ENCODE peak calls at places on chromosomes 1 and 21, in four cellular contexts. H is astrocyte of the spinal cord; Y is CD4-positive, alpha-beta T cell; E is mesothelial cell of epicardium. C is an unnamed sample.

GRCh38 chr21:25735895-25736597 is 1.3 kb downstream of the GABPA start:
- DNase-seq in H (peak; percentile 67), Y (no peak), E (no peak), C (no peak)

GRCh38 chr1:87329051-87329755 is 523 bp downstream of the LMO4 start:
- DNase-seq in H (peak; percentile 67), Y (peak; percentile 13), E (peak; percentile 39), C (peak; percentile 42)

GRCh38 chr1:220701974-220702373 is 11.8 kb downstream of the C1orf115 start:
- DNase-seq in H (no peak), Y (no peak), E (no peak), C (no peak)

GRCh38 chr1:45566722-45567121 is 16.1 kb downstream of the AKR1A1 start:
- DNase-seq in H (no peak), Y (no peak), E (no peak), C (no peak)

GRCh38 chr1:241225741-241226140 is 131.3 kb downstream of the RGS7 start:
- DNase-seq in H (no peak), Y (no peak), E (no peak), C (no peak)

GRCh38 chr1:15383810-15384209 is 25.9 kb upstream of the EFHD2 start:
- DNase-seq in H (no peak), Y (no peak), E (no peak), C (no peak)

GRCh38 chr1:2376261-2376741 is 15.1 kb downstream of the MORN1 start:
- DNase-seq in H (no peak), Y (no peak), E (no peak), C (no peak)

GRCh38 chr1:79547514-79547913 is 541.0 kb upstream of the ADGRL4 start:
- DNase-seq in H (no peak), Y (no peak), E (no peak), C (no peak)

GRCh38 chr1:15705184-15705566 is 21.1 kb downstream of the PLEKHM2 start:
- DNase-seq in H (no peak), Y (no peak), E (no peak), C (no peak)

GRCh38 chr1:19425643-19426245 is 59.6 kb downstream of the CAPZB start:
- DNase-seq in H (no peak), Y (no peak), E (no peak), C (no peak)

GRCh38 chr21:33861125-33861524 is 54.5 kb downstream of the ATP5PO start:
- DNase-seq in H (no peak), Y (no peak), E (no peak), C (no peak)

GRCh38 chr1:5993553-5994510 is 1.6 kb upstream of the NPHP4 start:
- DNase-seq in H (no peak), Y (no peak), E (no peak), C (no peak)

GRCh38 chr1:201999625-202000238 is 10.7 kb upstream of the ELF3 start:
- DNase-seq in H (peak; percentile 40), Y (no peak), E (no peak), C (no peak)

GRCh38 chr1:17615157-17615556 is 75.7 kb downstream of the ARHGEF10L start:
- DNase-seq in H (no peak), Y (no peak), E (no peak), C (no peak)

GRCh38 chr1:17615959-17616358 is 76.5 kb downstream of the ARHGEF10L start:
- DNase-seq in H (no peak), Y (no peak), E (no peak), C (no peak)

GRCh38 chr1:17618558-17619247 is 79.2 kb downstream of the ARHGEF10L start:
- DNase-seq in H (no peak), Y (no peak), E (no peak), C (no peak)

GRCh38 chr1:17617787-17618557 is 78.5 kb downstream of the ARHGEF10L start:
- DNase-seq in H (peak; percentile 31), Y (no peak), E (no peak), C (no peak)

GRCh38 chr1:17616731-17617279 is 77.3 kb downstream of the ARHGEF10L start:
- DNase-seq in H (no peak), Y (no peak), E (no peak), C (no peak)
- TF ChIP-seq CTCF in H (no peak), Y (no peak), E (no peak), C (no peak)

GRCh38 chr1:176878750-176879536 is 285.6 kb downstream of the ASTN1 start:
- DNase-seq in H (no peak), Y (no peak), E (no peak), C (no peak)
- TF ChIP-seq CTCF in H (peak; percentile 8), Y (no peak), E (no peak), C (no peak)

DNA sequence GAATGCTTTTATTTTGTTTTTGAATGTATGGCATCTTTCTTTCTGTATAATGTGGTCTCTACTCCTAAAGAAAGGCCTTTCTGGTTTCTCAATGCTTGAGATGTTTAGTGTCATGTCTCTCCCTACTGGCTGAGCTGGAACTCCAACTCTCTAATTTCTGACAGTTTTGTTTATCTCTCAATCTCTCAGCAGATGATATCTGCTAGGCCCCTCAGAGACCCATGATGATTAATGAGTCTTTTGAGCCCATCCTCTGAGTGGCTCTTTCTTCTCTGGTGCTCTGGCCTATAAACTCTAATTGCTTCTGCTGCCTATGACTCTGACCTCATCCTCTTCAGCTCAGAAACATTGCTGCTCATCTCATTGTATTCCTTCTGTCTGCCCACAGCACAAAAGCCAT is 46.6 kb downstream of the CRB1 start:
- DNase-seq in H (no peak), Y (no peak), E (no peak), C (no peak)
- TF ChIP-seq CTCF in H (no peak), Y (no peak), E (no peak), C (no peak)

DNA sequence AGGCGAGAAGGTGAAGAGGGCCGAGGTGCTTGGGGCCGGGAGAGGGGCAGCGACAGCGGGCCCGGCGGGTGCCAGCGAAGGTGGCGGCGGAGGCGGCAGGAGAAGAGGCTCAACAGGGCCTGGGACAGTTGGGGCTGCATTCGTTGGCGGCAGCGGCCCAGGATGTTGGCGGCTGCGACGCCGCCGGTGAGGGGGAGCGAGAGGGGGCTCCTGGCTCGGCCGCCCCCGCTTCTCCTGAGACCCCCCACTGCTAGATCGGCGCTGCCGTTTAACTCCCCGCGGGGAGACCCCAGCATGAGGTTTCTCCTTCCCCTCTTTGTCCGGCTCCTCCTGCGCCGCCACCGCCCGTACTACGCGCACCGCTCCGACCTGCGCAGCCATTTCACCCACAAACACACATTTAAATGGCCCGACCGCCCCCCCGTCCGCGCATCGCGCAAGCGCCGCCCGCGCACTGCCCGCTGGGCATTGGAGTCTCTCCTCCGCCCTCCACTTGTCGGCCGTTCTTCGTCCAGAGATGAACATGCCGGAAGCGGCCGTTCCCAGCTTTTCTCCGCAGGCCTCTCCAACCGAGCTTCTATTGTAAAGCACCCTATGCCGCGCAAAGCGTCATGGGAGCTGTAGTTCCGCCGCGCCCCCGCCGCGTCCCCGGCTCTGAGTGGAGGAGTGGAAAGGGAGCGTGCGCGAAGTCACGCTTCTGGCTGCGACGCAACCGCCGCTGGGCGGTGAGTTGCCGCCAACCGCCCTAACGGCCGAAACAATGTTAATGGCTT is at the start of gene RSBN1:
- DNase-seq in H (peak; percentile 100), Y (peak; percentile 99), E (peak; percentile 93), C (peak; percentile 94)
- TF ChIP-seq CTCF in H (no peak), Y (peak; percentile 15), E (no peak), C (no peak)

GRCh38 chr1:36562181-36562685 is 79.5 kb upstream of the CSF3R start:
- DNase-seq in H (no peak), Y (no peak), E (no peak), C (no peak)

GRCh38 chr1:36561365-36561731 is 78.6 kb upstream of the CSF3R start:
- DNase-seq in H (no peak), Y (no peak), E (no peak), C (no peak)

GRCh38 chr1:36567601-36568341 is 85.1 kb upstream of the CSF3R start:
- DNase-seq in H (no peak), Y (no peak), E (no peak), C (no peak)

GRCh38 chr1:36570016-36570415 is 87.3 kb upstream of the CSF3R start:
- DNase-seq in H (no peak), Y (no peak), E (no peak), C (no peak)

GRCh38 chr1:36565576-36566501 is 83.1 kb upstream of the CSF3R start:
- DNase-seq in H (no peak), Y (no peak), E (no peak), C (no peak)
- TF ChIP-seq CTCF in H (no peak), Y (no peak), E (no peak), C (no peak)

GRCh38 chr1:222824641-222825040 is 9.8 kb downstream of the DISP1 start:
- DNase-seq in H (no peak), Y (no peak), E (no peak), C (no peak)

GRCh38 chr1:222823673-222824072 is 8.8 kb downstream of the DISP1 start:
- DNase-seq in H (no peak), Y (no peak), E (no peak), C (no peak)

GRCh38 chr1:222833484-222833883 is 18.6 kb downstream of the DISP1 start:
- DNase-seq in H (no peak), Y (no peak), E (no peak), C (no peak)

GRCh38 chr1:222829868-222830267 is 15.0 kb downstream of the DISP1 start:
- DNase-seq in H (peak; percentile 59), Y (no peak), E (no peak), C (no peak)

DNA sequence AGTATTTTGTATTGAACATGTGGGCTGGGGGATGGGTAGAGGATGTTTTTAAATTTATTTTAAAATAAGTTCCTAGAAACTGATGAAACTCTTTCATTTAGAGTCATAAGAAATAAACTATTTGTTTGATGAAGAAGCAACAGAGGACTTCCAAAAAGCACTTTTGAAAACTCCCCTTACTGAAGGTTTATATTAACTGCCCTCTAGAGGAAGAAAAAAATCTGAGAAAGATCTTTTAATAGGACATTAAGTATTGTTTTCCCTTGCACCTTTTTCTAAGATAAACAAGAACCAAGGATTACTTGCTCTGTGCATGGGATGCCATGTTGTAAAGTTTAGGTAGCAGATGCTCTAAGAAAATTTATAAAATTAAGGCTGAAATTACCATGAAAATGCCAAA is 14.1 kb downstream of the DISP1 start:
- DNase-seq in H (no peak), Y (no peak), E (no peak), C (no peak)
- TF ChIP-seq CTCF in H (peak; percentile 26), Y (no peak), E (no peak), C (no peak)

C was measured in natural killer cell.